ENCODE peak calls at places on chromosomes 5 and 9, in seven cellular contexts. I, V, A, Z, U, R and E are unnamed samples.

GRCh38 chr9:110443146-110443877 is 105.6 kb upstream of the TXNDC8 start:
- DNase-seq in I (no peak), V (no peak), A (peak; percentile 81), Z (no peak), U (no peak), R (no peak), E (peak; percentile 73)

GRCh38 chr9:92728831-92729734 is 35.5 kb downstream of the BICD2 start:
- DNase-seq in I (peak; percentile 39), V (peak; percentile 62), A (peak; percentile 38), Z (no peak), U (no peak), R (peak; percentile 69), E (no peak)

GRCh38 chr5:8060235-8061139 is 191.5 kb downstream of the MTRR start:
- DNase-seq in I (no peak), V (no peak), A (no peak), Z (no peak), U (no peak), R (no peak), E (no peak)

GRCh38 chr5:177403194-177403825 is 2.8 kb upstream of the PFN3 start:
- DNase-seq in I (peak; percentile 81), V (peak; percentile 78), A (peak; percentile 40), Z (no peak), U (no peak), R (peak; percentile 55), E (peak; percentile 71)

GRCh38 chr9:33081128-33081851 is 4.8 kb upstream of the SMU1 start:
- DNase-seq in I (no peak), V (no peak), A (peak; percentile 94), Z (peak; percentile 47), U (peak; percentile 79), R (peak; percentile 88), E (peak; percentile 88)

GRCh38 chr5:107047048-107047447 is 623.7 kb downstream of the EFNA5 start:
- DNase-seq in I (no peak), V (no peak), A (no peak), Z (no peak), U (no peak), R (no peak), E (no peak)

GRCh38 chr5:147065071-147065470 is 169.8 kb upstream of the STK32A start:
- DNase-seq in I (no peak), V (no peak), A (no peak), Z (no peak), U (no peak), R (peak; percentile 11), E (no peak)

GRCh38 chr5:133777951-133778350 is 165.6 kb upstream of the FSTL4 start:
- DNase-seq in I (no peak), V (no peak), A (no peak), Z (no peak), U (no peak), R (no peak), E (no peak)

GRCh38 chr5:53037141-53037859 is 48.1 kb downstream of the ITGA2 start:
- DNase-seq in I (no peak), V (no peak), A (peak; percentile 90), Z (no peak), U (peak; percentile 38), R (no peak), E (peak; percentile 91)

GRCh38 chr9:18721267-18722079 is 247.5 kb downstream of the ADAMTSL1 start:
- DNase-seq in I (no peak), V (no peak), A (no peak), Z (no peak), U (no peak), R (no peak), E (no peak)

GRCh38 chr9:133227242-133227860 is 18.3 kb upstream of the OBP2B start:
- DNase-seq in I (no peak), V (peak; percentile 52), A (no peak), Z (no peak), U (no peak), R (no peak), E (no peak)

GRCh38 chr9:137875846-137876245 is 1.7 kb upstream of the CACNA1B start:
- DNase-seq in I (no peak), V (no peak), A (no peak), Z (no peak), U (no peak), R (no peak), E (no peak)

GRCh38 chr5:4938941-4939546 is 201.1 kb upstream of the ADAMTS16 start:
- DNase-seq in I (no peak), V (no peak), A (no peak), Z (no peak), U (no peak), R (no peak), E (no peak)

GRCh38 chr5:4945296-4945695 is 194.8 kb upstream of the ADAMTS16 start:
- DNase-seq in I (no peak), V (no peak), A (no peak), Z (no peak), U (no peak), R (no peak), E (no peak)

GRCh38 chr5:4947106-4947505 is 193.0 kb upstream of the ADAMTS16 start:
- DNase-seq in I (no peak), V (no peak), A (no peak), Z (no peak), U (no peak), R (no peak), E (no peak)

GRCh38 chr5:4942831-4943178 is 197.3 kb upstream of the ADAMTS16 start:
- DNase-seq in I (peak; percentile 58), V (no peak), A (no peak), Z (no peak), U (no peak), R (no peak), E (no peak)

GRCh38 chr5:4941957-4942830 is 197.9 kb upstream of the ADAMTS16 start:
- DNase-seq in I (peak; percentile 46), V (no peak), A (no peak), Z (no peak), U (no peak), R (peak; percentile 11), E (peak; percentile 14)
- TF ChIP-seq CTCF in I (peak; percentile 86), V (peak; percentile 68), A (peak; percentile 38), Z (peak; percentile 86), U (peak; percentile 96), R (peak; percentile 80), E (peak; percentile 93)

GRCh38 chr9:128372784-128373183 is 1.6 kb downstream of the URM1 start:
- DNase-seq in I (no peak), V (no peak), A (peak; percentile 53), Z (no peak), U (no peak), R (no peak), E (no peak)

GRCh38 chr9:128372188-128372641 is 1.0 kb downstream of the URM1 start:
- DNase-seq in I (no peak), V (no peak), A (no peak), Z (no peak), U (no peak), R (no peak), E (peak; percentile 16)

GRCh38 chr9:128371622-128372117 is 496 bp downstream of the URM1 start:
- DNase-seq in I (no peak), V (no peak), A (peak; percentile 30), Z (no peak), U (no peak), R (no peak), E (no peak)

GRCh38 chr9:128370367-128370751 is 815 bp upstream of the URM1 start:
- DNase-seq in I (no peak), V (no peak), A (peak; percentile 16), Z (no peak), U (no peak), R (no peak), E (no peak)

DNA sequence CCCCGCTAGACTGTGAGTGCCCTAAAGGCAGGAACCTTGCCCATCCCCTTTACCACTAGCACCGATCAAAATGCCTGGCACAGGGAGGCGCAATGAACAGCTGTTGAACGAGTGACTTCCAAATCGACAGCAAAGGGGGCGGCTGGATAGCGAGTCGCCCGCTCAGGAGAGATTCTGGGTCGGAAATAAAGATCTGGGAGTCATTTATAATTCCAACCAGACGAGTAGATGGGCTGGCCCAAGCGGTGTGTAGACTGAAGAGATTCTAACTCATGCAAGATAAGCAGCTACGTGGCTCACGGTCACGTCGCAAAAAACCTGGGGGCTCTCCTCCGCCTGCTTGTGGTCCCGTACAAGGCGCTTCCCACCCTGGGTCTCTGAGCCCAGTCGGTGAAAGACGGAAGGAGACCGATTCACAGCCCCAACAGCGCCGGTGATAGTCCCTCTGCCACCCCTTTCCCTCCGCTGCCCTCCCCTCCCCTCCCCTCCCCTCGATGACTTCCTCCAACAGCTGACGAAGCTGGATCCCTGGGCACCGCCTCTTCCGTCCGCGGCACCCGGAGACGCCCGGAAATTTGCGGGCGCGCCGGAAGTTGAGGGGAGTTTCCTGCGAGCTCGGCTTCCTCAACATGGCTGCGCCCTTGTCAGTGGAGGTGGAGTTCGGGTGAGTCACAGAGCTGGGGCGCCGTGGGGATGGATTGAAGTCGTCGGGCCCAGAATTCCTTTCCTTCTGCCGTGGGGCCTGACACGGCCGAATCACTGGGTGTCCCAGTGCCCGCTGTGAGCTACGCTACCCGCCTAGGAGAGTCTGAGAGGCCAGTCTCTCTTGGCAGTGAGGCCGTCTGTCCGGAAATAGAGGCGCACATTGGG is at the start of gene URM1:
- DNase-seq in I (peak; percentile 97), V (peak; percentile 98), A (peak; percentile 96), Z (no peak), U (peak; percentile 88), R (peak; percentile 93), E (peak; percentile 96)
- TF ChIP-seq CTCF in I (no peak), V (no peak), A (peak; percentile 27), Z (peak; percentile 28), U (peak; percentile 16), R (no peak), E (no peak)

GRCh38 chr9:135975834-135976233 is 14.7 kb upstream of the UBAC1 start:
- DNase-seq in I (no peak), V (no peak), A (no peak), Z (no peak), U (no peak), R (no peak), E (no peak)

GRCh38 chr9:135971892-135972291 is 10.7 kb upstream of the UBAC1 start:
- DNase-seq in I (peak; percentile 93), V (peak; percentile 91), A (peak; percentile 18), Z (no peak), U (peak; percentile 67), R (peak; percentile 40), E (peak; percentile 84)

GRCh38 chr9:135973276-135974219 is 12.4 kb upstream of the UBAC1 start:
- DNase-seq in I (peak; percentile 48), V (no peak), A (no peak), Z (no peak), U (no peak), R (no peak), E (no peak)

GRCh38 chr9:135976531-135976930 is 15.4 kb upstream of the UBAC1 start:
- DNase-seq in I (no peak), V (no peak), A (no peak), Z (no peak), U (no peak), R (no peak), E (no peak)

GRCh38 chr9:135974220-135974573 is 13.0 kb upstream of the UBAC1 start:
- DNase-seq in I (no peak), V (no peak), A (no peak), Z (no peak), U (no peak), R (no peak), E (no peak)
- TF ChIP-seq CTCF in I (no peak), V (no peak), A (peak; percentile 19), Z (peak; percentile 11), U (peak; percentile 30), R (no peak), E (no peak)

DNA sequence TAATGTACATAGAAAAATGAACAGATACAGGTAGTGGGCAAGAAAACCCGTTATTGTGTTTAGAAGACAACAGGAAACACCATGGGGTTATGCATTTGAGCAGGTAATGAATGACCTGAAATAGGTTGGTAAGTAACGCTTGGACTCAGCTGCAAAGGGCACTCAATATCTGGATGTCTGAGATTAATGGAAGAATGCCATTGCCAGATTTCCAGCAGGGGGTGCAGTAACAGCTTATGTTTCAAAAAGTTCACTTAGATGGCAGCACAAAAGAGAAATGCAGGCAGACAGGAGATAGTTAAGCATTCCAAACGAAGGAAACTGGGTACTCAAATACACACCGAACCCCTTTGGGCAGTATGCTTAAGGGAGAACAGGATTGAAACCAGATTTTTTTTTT is 285.5 kb upstream of the VLDLR start:
- DNase-seq in I (no peak), V (no peak), A (peak; percentile 67), Z (no peak), U (no peak), R (peak; percentile 32), E (no peak)
- TF ChIP-seq CTCF in I (no peak), V (no peak), A (peak; percentile 71), Z (peak; percentile 60), U (peak; percentile 26), R (peak; percentile 29), E (no peak)